ENCODE peak calls at places on chromosomes 6 and 20, in nine cellular contexts. O is adipocyte, J is skeletal muscle cell, Y is cardiac fibroblast, Q is ovary, C is right lobe of liver, R is PC-9, H is choroid plexus epithelial cell, S is uterus. T is an unnamed sample.

GRCh38 chr6:148653138-148653776 is 93.6 kb upstream of the UST start:
- DNase-seq in H (no peak), Y (peak), O (no peak), S (no peak), C (no peak), Q (no peak), R (no peak), J (no peak), T (peak)

GRCh38 chr6:142886431-142887170 is 58.4 kb downstream of the HIVEP2 start:
- DNase-seq in C (no peak), S (no peak), H (peak), J (no peak), Y (peak), R (no peak), O (peak), Q (no peak), T (peak)

GRCh38 chr6:163092846-163093245 is 321.7 kb upstream of the QKI start:
- DNase-seq in Q (no peak), H (no peak), O (no peak), J (no peak), Y (no peak), R (no peak), S (no peak), C (no peak), T (no peak)

GRCh38 chr20:44388466-44389023 is 33.0 kb downstream of the HNF4A start:
- DNase-seq in C (peak), Y (peak), R (peak), H (peak), S (peak), J (peak), O (peak), Q (peak), T (peak)

GRCh38 chr6:37636112-37636511 is 61.6 kb downstream of the MDGA1 start:
- DNase-seq in Y (no peak), C (no peak), J (no peak), H (no peak), S (no peak), O (no peak), R (no peak), Q (no peak), T (no peak)

GRCh38 chr6:35776364-35777215 is at the start of gene CLPSL2:
- DNase-seq in H (no peak), Y (no peak), Q (no peak), C (no peak), O (peak), S (no peak), J (no peak), R (peak), T (no peak)

GRCh38 chr6:119484598-119484997 is 135.0 kb upstream of the MAN1A1 start:
- DNase-seq in O (peak), R (peak), C (no peak), Y (peak), H (peak), Q (no peak), J (peak), S (no peak), T (no peak)

GRCh38 chr6:169165561-169166300 is 87.9 kb downstream of the THBS2 start:
- DNase-seq in Q (no peak), H (peak), J (no peak), S (no peak), R (no peak), O (peak), Y (peak), C (no peak), T (no peak)

DNA sequence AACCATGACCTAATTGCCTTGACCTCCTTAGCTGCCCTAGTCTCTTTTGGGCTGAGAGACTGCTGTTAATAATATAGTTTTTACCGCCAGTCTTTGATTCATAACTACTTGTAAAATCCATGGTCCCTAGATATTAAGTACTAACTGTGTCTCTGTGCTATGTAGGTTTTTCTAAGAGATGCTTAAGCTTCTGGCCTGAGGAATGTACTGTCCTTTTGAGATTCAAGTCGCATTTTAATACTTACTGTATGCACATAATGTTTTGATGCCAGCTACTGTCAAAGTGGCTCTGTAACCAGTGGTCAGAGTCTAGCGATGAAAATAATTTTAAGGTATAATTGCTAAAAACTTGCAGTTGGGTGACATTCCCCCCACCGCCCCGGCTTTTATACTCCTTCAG is 2.1 kb downstream of the AKAP12 start:
- DNase-seq in J (no peak), R (no peak), Y (peak), S (no peak), C (no peak), H (peak), O (peak), Q (no peak), T (no peak)
- H3K4me3 ChIP-seq in J (peak), R (peak), Y (peak), S (peak), C (peak), H (peak), O (peak), Q (peak), T (no peak)

GRCh38 chr20:45407783-45408645 is at the start of gene DBNDD2:
- DNase-seq in H (no peak), O (no peak), C (no peak), S (peak), Y (no peak), J (no peak), R (no peak), Q (no peak), T (no peak)
- H3K4me3 ChIP-seq in H (peak), O (peak), C (peak), S (peak), Y (peak), J (peak), R (peak), Q (peak), T (peak)

DNA sequence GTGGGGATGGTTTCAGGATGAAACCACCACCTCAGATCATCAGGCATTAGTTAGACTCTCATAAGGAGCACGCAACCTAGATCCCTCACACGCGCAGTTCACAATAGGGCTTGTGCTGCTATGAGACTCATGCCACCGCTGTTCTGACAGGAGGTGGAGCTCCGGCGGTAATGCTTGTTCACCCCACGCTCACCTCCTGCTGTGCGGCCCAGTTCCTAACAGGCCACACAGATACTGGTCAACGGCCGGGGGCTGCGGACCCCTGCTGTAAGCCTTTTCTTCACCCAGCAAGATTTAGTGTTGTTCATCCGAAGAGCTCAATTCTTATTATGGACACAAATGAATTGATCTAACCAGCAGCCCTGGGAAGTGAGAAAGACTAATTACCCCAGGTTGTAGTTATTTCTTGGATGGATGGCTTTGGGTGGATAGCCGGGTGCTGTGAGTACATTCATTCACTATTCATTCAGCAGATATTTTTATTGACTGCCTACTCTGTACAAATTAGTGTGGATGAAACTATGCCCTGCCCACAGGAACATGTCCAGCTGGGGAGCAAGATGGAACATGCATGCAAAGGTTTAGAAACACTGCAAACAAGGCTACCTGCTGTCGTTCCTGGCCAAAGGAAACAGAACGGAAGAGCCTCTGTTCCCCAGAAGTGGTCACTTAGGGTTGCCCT is 57.2 kb downstream of the RIOK1 start:
- DNase-seq in O (no peak), S (no peak), H (no peak), J (no peak), R (no peak), C (no peak), Y (no peak), Q (no peak), T (no peak)
- H3K4me3 ChIP-seq in O (no peak), S (no peak), H (no peak), J (no peak), R (no peak), C (no peak), Y (no peak), Q (no peak), T (no peak)

DNA sequence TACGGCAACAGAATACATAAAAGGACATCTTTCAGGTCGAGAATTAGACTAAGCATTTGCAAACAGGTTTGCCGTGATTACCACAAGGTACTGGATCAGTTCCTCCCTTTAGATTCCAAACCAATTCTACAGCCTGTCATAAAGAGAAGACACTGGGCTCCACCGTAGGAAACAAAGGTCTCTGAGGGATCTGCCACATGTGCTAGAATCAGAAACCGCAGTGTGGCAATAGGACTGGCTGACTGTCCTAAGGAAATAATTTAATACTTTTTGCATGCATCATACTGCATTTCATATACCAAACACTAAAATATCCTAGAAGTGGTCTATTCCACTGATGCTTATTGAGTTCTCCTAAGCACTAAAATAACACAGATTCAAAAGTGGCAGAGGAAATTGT is 59.2 kb downstream of the POPDC3 start:
- DNase-seq in R (no peak), H (peak), J (no peak), S (no peak), Q (no peak), O (peak), C (no peak), Y (peak), T (no peak)
- H3K4me3 ChIP-seq in R (no peak), H (no peak), J (no peak), S (no peak), Q (no peak), O (no peak), C (no peak), Y (no peak), T (no peak)

GRCh38 chr6:25450469-25451198 is 171.5 kb downstream of the CARMIL1 start:
- DNase-seq in R (no peak), C (no peak), Y (no peak), J (no peak), S (no peak), H (no peak), Q (no peak), O (no peak), T (no peak)
- H3K4me3 ChIP-seq in R (no peak), C (no peak), Y (no peak), J (no peak), S (no peak), H (no peak), Q (no peak), O (no peak), T (no peak)

GRCh38 chr6:159989882-159990480 is 21.1 kb downstream of the IGF2R start:
- DNase-seq in J (no peak), H (no peak), C (no peak), Y (peak), S (no peak), O (no peak), Q (no peak), R (no peak), T (no peak)
- H3K4me3 ChIP-seq in J (no peak), H (no peak), C (no peak), Y (no peak), S (no peak), O (peak), Q (no peak), R (no peak), T (no peak)

GRCh38 chr6:105135907-105136432 is 43.8 kb downstream of the POPDC3 start:
- DNase-seq in R (no peak), C (no peak), J (no peak), Y (peak), H (peak), Q (no peak), S (no peak), O (peak), T (no peak)

GRCh38 chr6:105137388-105137787 is 42.4 kb downstream of the POPDC3 start:
- DNase-seq in O (peak), Q (peak), S (peak), Y (peak), H (peak), C (no peak), J (no peak), R (no peak), T (no peak)

GRCh38 chr6:105138141-105138540 is 41.7 kb downstream of the POPDC3 start:
- DNase-seq in J (no peak), R (no peak), Q (no peak), H (no peak), S (no peak), C (no peak), O (no peak), Y (no peak), T (no peak)

GRCh38 chr6:105136433-105137350 is 43.1 kb downstream of the POPDC3 start:
- DNase-seq in C (peak), Y (peak), S (peak), O (peak), H (peak), Q (peak), J (no peak), R (peak), T (no peak)

DNA sequence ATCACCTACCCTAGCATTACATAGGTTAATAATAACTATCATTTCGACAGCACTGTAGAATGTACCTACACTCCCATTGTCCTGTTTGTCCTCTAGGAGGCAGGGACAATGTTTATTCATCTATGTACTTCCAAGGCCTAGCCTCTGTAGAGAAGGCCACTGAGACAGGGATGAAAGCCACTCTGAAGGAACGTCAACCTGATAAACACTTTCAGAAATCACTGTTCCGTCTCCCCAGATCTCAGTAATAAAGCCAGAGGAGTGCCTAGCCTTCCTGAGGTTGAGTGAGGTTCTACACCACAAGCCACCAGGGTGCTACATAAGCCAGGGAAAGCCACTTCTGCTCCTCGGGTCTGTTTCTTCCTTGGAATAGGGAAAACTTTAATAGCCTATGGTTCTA is 44.8 kb downstream of the POPDC3 start:
- DNase-seq in H (peak), O (peak), S (no peak), Y (peak), C (no peak), J (no peak), Q (no peak), R (no peak), T (no peak)
- H3K4me3 ChIP-seq in H (no peak), O (no peak), S (no peak), Y (no peak), C (no peak), J (peak), Q (no peak), R (no peak), T (no peak)

T was measured in Jurkat, Clone E6-1.